ENCODE peak calls at places on chromosomes 4 and X, in nine cellular contexts. E is HCT116; J is RWPE1; B is colonic mucosa; L is pancreas; Q is CD8-positive, alpha-beta memory T cell; I is CD8-positive, alpha-beta T cell; V is CD4-positive, alpha-beta memory T cell; M is right atrium auricular region. S is an unnamed sample.

GRCh38 chrX:150544222-150544787 is 24.1 kb upstream of the MTM1 start:
- DNase-seq in E (no peak), J (peak; percentile 7), B (peak; percentile 45), L (no peak), Q (no peak), I (no peak), V (no peak), M (no peak), S (no peak)

GRCh38 chr4:121155893-121156292 is 8.2 kb downstream of the TNIP3 start:
- DNase-seq in E (no peak), J (peak; percentile 62), B (no peak), L (no peak), Q (no peak), I (no peak), V (no peak), M (no peak), S (no peak)

GRCh38 chrX:120000490-120001246 is 57.1 kb upstream of the NKAP start:
- DNase-seq in E (no peak), J (peak; percentile 43), B (no peak), L (no peak), Q (no peak), I (no peak), V (no peak), M (no peak), S (no peak)

GRCh38 chr4:39637572-39638357 is 900 bp downstream of the SMIM14 start:
- DNase-seq in E (peak; percentile 21), J (peak; percentile 46), B (peak; percentile 74), L (peak; percentile 63), Q (no peak), I (peak; percentile 55), V (peak; percentile 48), M (peak; percentile 68), S (peak; percentile 27)

GRCh38 chr4:17494833-17495232 is 17.1 kb downstream of the QDPR start:
- DNase-seq in E (no peak), J (no peak), B (no peak), L (no peak), Q (no peak), I (no peak), V (no peak), M (no peak), S (no peak)

GRCh38 chr4:74032064-74032463 is 6.4 kb downstream of the CXCL3 start:
- DNase-seq in E (no peak), J (no peak), B (peak; percentile 60), L (no peak), Q (no peak), I (no peak), V (no peak), M (no peak), S (no peak)

GRCh38 chrX:105701310-105702052 is 120.9 kb upstream of the NRK start:
- DNase-seq in E (no peak), J (peak; percentile 3), B (no peak), L (no peak), Q (no peak), I (no peak), V (no peak), M (no peak), S (no peak)

GRCh38 chr4:121421594-121421993 is 40.8 kb upstream of the QRFPR start:
- DNase-seq in E (peak; percentile 13), J (no peak), B (no peak), L (no peak), Q (no peak), I (no peak), V (no peak), M (no peak), S (no peak)

GRCh38 chrX:102745513-102746133 is 25.1 kb downstream of the GPRASP3 start:
- DNase-seq in E (no peak), J (no peak), B (no peak), L (no peak), Q (no peak), I (no peak), V (no peak), M (no peak), S (no peak)

GRCh38 chr4:2385450-2386020 is 32.9 kb downstream of the ZFYVE28 start:
- DNase-seq in E (no peak), J (no peak), B (no peak), L (no peak), Q (no peak), I (no peak), V (no peak), M (no peak), S (no peak)

GRCh38 chr4:69748176-69748575 is 12.2 kb downstream of the SULT1B1 start:
- DNase-seq in E (no peak), J (peak; percentile 40), B (no peak), L (no peak), Q (no peak), I (no peak), V (no peak), M (no peak), S (no peak)

GRCh38 chr4:48490012-48490679 is at the start of gene ZAR1:
- DNase-seq in E (no peak), J (peak; percentile 25), B (no peak), L (no peak), Q (no peak), I (no peak), V (no peak), M (no peak), S (no peak)

GRCh38 chr4:13721894-13722293 is 94.4 kb upstream of the BOD1L1 start:
- DNase-seq in E (no peak), J (no peak), B (no peak), L (no peak), Q (no peak), I (no peak), V (no peak), M (no peak), S (no peak)

GRCh38 chr4:69830529-69831269 is 29.2 kb downstream of the SULT1E1 start:
- DNase-seq in E (no peak), J (no peak), B (peak; percentile 71), L (peak; percentile 57), Q (no peak), I (no peak), V (no peak), M (no peak), S (no peak)

GRCh38 chr4:76881375-76881774 is 16.6 kb downstream of the SOWAHB start:
- DNase-seq in E (no peak), J (peak; percentile 59), B (peak; percentile 85), L (peak; percentile 54), Q (no peak), I (no peak), V (no peak), M (no peak), S (no peak)

GRCh38 chrX:141468940-141469339 is 115.6 kb downstream of the SPANXA1 start:
- DNase-seq in E (no peak), J (peak; percentile 23), B (no peak), L (no peak), Q (no peak), I (no peak), V (no peak), M (no peak), S (no peak)

GRCh38 chrX:24023538-24023937 is 3.4 kb downstream of the KLHL15 start:
- DNase-seq in E (no peak), J (no peak), B (no peak), L (no peak), Q (no peak), I (no peak), V (no peak), M (no peak), S (no peak)

GRCh38 chrX:24025741-24026402 is 1.1 kb downstream of the KLHL15 start:
- DNase-seq in E (peak; percentile 24), J (peak; percentile 12), B (peak; percentile 25), L (no peak), Q (no peak), I (no peak), V (no peak), M (peak; percentile 61), S (peak; percentile 40)

GRCh38 chrX:24023972-24024664 is 2.9 kb downstream of the KLHL15 start:
- DNase-seq in E (no peak), J (no peak), B (no peak), L (no peak), Q (no peak), I (no peak), V (peak; percentile 13), M (no peak), S (no peak)

GRCh38 chrX:24026403-24026801 is 584 bp downstream of the KLHL15 start:
- DNase-seq in E (no peak), J (peak; percentile 13), B (no peak), L (no peak), Q (no peak), I (no peak), V (no peak), M (no peak), S (no peak)

DNA sequence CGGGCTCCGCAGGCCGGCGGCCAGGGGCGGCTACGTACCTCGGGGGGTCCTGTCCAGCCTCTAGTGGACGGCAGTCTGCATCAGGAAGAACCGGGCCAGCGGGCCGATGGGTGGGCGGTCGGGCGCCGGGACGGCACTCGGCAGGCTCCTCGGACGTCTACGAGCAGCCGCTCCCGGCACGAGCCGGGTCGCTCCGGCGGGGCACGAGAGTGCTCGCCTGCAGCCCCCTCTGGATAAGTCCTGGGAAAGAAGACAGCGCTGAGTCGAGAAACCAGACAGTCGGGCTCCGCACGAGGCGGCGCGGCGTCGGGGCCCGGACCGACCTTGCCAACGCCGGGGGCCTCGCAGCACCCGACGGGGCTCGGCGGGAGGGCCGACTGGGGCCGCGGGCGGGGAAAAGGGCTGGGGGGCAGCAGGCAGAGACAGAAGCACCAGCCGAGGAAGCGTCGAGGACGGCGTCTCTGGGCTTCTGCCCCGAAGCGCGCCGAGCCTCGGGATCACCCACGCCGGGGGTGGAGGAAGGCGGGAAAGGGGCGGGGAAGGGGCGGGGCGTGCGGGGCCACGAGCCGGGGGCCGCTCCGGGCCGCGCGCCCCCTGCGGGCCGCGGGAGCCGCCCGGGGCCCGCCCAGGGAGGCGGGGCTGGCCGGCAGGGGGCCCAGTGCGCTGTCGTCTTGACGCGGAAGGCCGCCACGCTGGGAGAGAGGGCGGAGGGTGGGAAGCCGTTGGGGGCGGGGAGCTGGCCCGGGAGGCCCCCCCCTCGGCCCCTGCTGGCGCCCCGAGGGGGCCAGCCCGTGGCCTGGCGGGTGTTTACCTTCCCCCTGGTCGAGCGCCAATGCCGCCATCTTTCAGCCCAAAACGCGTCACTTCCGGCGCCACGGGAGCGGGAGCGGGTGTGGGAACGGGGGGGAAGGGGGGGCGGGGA is 1.9 kb downstream of the KLHL15 start:
- DNase-seq in E (peak; percentile 60), J (peak; percentile 82), B (peak; percentile 86), L (peak; percentile 87), Q (peak; percentile 76), I (peak; percentile 85), V (peak; percentile 79), M (peak; percentile 83), S (peak; percentile 77)
- H3K27ac ChIP-seq in E (peak overlapping the region; percentile 80), J (peak overlapping the region; percentile 91), B (peak overlapping the region; percentile 87), L (peak overlapping the region; percentile 93), Q (peak overlapping the region; percentile 84), I (peak overlapping the region; percentile 85), V (peak overlapping the region; percentile 75), M (peak overlapping the region; percentile 92), S (peak overlapping the region; percentile 84)

GRCh38 chr4:185257694-185258093 is 48.3 kb downstream of the SNX25 start:
- DNase-seq in E (no peak), J (no peak), B (no peak), L (no peak), Q (no peak), I (no peak), V (no peak), M (no peak), S (no peak)
- H3K27ac ChIP-seq in E (no peak overlapping the region), J (no peak overlapping the region), B (no peak overlapping the region), L (no peak overlapping the region), Q (no peak overlapping the region), I (no peak overlapping the region), V (no peak overlapping the region), M (no peak overlapping the region), S (no peak overlapping the region)

GRCh38 chrX:107736781-107737531 is 38.6 kb downstream of the TSC22D3 start:
- DNase-seq in E (no peak), J (no peak), B (no peak), L (peak; percentile 40), Q (no peak), I (no peak), V (no peak), M (no peak), S (no peak)
- H3K27ac ChIP-seq in E (no peak overlapping the region), J (peak overlapping the region; percentile 48), B (no peak overlapping the region), L (peak overlapping the region; percentile 25), Q (no peak overlapping the region), I (no peak overlapping the region), V (no peak overlapping the region), M (peak overlapping the region; percentile 59), S (peak overlapping the region; percentile 49)

GRCh38 chr4:184265566-184266351 is 48.1 kb upstream of the ENPP6 start:
- DNase-seq in E (peak; percentile 7), J (peak; percentile 14), B (no peak), L (no peak), Q (no peak), I (peak; percentile 45), V (no peak), M (peak; percentile 58), S (no peak)
- H3K27ac ChIP-seq in E (peak overlapping the region; percentile 1), J (no peak overlapping the region), B (no peak overlapping the region), L (no peak overlapping the region), Q (no peak overlapping the region), I (no peak overlapping the region), V (no peak overlapping the region), M (no peak overlapping the region), S (no peak overlapping the region)